ENCODE peak calls at places on chromosomes 5 and 9, in five cellular contexts. U, X, Y, F and G are unnamed samples.

GRCh38 chr9:71368157-71368556 is 246.7 kb upstream of the TRPM3 start:
- DNase-seq in U (no peak), Y (no peak), X (no peak), F (no peak), G (no peak)

GRCh38 chr9:106737516-106737915 is 125.5 kb upstream of the ZNF462 start:
- DNase-seq in Y (no peak), F (no peak), U (no peak), X (no peak), G (no peak)

GRCh38 chr5:57420821-57421220 is 61.8 kb downstream of the ACTBL2 start:
- DNase-seq in Y (no peak), X (no peak), U (no peak), F (no peak), G (no peak)

GRCh38 chr9:76302947-76303550 is 91.2 kb downstream of the RFK start:
- DNase-seq in F (no peak), U (peak; percentile 29), X (peak; percentile 37), Y (peak; percentile 41), G (no peak)

GRCh38 chr5:139138790-139139189 is 59.4 kb downstream of the SIL1 start:
- DNase-seq in X (peak; percentile 44), F (no peak), U (peak; percentile 45), Y (no peak), G (no peak)

GRCh38 chr5:50962934-50963646 is 296.7 kb downstream of the PARP8 start:
- DNase-seq in Y (peak; percentile 89), X (peak; percentile 45), U (peak; percentile 48), F (no peak), G (peak; percentile 93)

GRCh38 chr5:50300878-50301277 is 140.2 kb downstream of the EMB start:
- DNase-seq in X (no peak), U (peak; percentile 27), Y (no peak), F (no peak), G (no peak)

GRCh38 chr5:81125959-81126358 is 107.2 kb upstream of the CKMT2 start:
- DNase-seq in X (peak; percentile 2), U (no peak), F (no peak), Y (no peak), G (no peak)

GRCh38 chr5:157732784-157733262 is 1.6 kb downstream of the THG1L start:
- DNase-seq in X (no peak), U (no peak), F (no peak), Y (no peak), G (no peak)

GRCh38 chr5:141839015-141839513 is 39.1 kb downstream of the PCDH1 start:
- DNase-seq in X (no peak), F (no peak), U (no peak), Y (no peak), G (peak; percentile 77)

GRCh38 chr9:124066783-124067563 is 55.4 kb downstream of the LHX2 start:
- DNase-seq in Y (no peak), F (no peak), U (no peak), X (no peak), G (no peak)

GRCh38 chr5:147310059-147310704 is 75.4 kb downstream of the STK32A start:
- DNase-seq in X (no peak), F (no peak), Y (no peak), U (peak; percentile 76), G (no peak)

GRCh38 chr9:9913276-9913832 is 699.4 kb downstream of the PTPRD start:
- DNase-seq in U (no peak), F (no peak), X (peak; percentile 2), Y (no peak), G (no peak)

GRCh38 chr9:117800389-117800788 is 96.2 kb downstream of the TLR4 start:
- DNase-seq in X (no peak), F (no peak), Y (no peak), U (no peak), G (no peak)

GRCh38 chr5:177471610-177472356 is 1.7 kb downstream of the DBN1 start:
- DNase-seq in F (no peak), U (no peak), Y (no peak), X (no peak), G (no peak)
- H3K4me3 ChIP-seq in F (peak overlapping the region; percentile 46), U (peak overlapping the region; percentile 92), Y (peak overlapping the region; percentile 65), X (peak overlapping the region; percentile 65), G (peak overlapping the region; percentile 86)

DNA sequence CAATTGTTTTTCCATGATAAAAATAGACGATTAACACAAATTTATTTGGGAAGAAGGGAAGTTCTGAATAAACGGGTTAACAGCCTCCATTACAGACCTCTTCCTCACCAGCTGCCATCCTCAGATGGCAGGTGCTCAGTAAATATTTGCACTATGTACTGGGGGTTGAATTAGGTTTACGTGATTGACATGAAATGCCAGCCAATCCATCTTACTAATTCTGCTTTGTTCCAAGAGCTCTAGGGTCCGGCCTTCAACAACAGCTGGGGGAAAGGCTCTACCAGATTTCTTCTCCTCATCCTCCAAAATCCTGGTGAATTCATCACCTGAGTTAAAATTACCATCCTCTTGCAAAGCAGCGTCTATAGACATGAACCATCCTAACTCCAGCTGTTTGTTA is 104.6 kb downstream of the MTX3 start:
- DNase-seq in Y (no peak), U (no peak), X (no peak), F (no peak), G (no peak)
- TF ChIP-seq RAD21 in Y (no peak), U (no peak), X (no peak), F (no peak), G (no peak)

GRCh38 chr5:175325681-175326080 is 118.3 kb downstream of the DRD1 start:
- DNase-seq in U (no peak), X (no peak), F (no peak), Y (no peak), G (no peak)
- TF ChIP-seq ZNF274 in U (no peak), X (no peak), F (no peak), Y (no peak), G (no peak)

GRCh38 chr5:115600771-115601170 is 1.5 kb downstream of the TICAM2 start:
- DNase-seq in U (no peak), Y (no peak), F (no peak), X (no peak), G (no peak)
- H3K4me3 ChIP-seq in U (no peak overlapping the region), Y (no peak overlapping the region), F (peak overlapping the region; percentile 66), X (no peak overlapping the region), G (no peak overlapping the region)